ENCODE peak calls at places on chromosomes 12 and 14, in seven cellular contexts. One of them, this sample, is unnamed.
A peak's percentile ranks its signal among the peaks of the same experiment; 100 is the strongest.

GRCh38 chr14:99127651-99128167 is 144.3 kb downstream of the BCL11B start:
- DNase-seq in left ventricle myocardium inferior: no peak
- DNase-seq in K562: no peak
- DNase-seq in PC-3: peak; percentile 11
- DNase-seq in psoas muscle: no peak
- DNase-seq in adrenal gland: peak; percentile 16
- DNase-seq in A673: no peak
- DNase-seq in this sample: no peak

GRCh38 chr12:111430418-111431353 is 25.0 kb downstream of the SH2B3 start:
- DNase-seq in left ventricle myocardium inferior: no peak
- DNase-seq in psoas muscle: no peak
- DNase-seq in K562: no peak
- DNase-seq in PC-3: no peak
- DNase-seq in adrenal gland: no peak
- DNase-seq in A673: no peak
- DNase-seq in this sample: no peak

GRCh38 chr14:82879949-82880535 is 1346.4 kb upstream of the SEL1L start:
- DNase-seq in PC-3: no peak
- DNase-seq in left ventricle myocardium inferior: no peak
- DNase-seq in psoas muscle: no peak
- DNase-seq in K562: no peak
- DNase-seq in adrenal gland: no peak
- DNase-seq in A673: no peak
- DNase-seq in this sample: no peak

GRCh38 chr14:105979446-105979845 is 453.1 kb downstream of the TMEM121 start:
- DNase-seq in A673: no peak
- DNase-seq in K562: no peak
- DNase-seq in left ventricle myocardium inferior: no peak
- DNase-seq in adrenal gland: no peak
- DNase-seq in psoas muscle: no peak
- DNase-seq in PC-3: no peak
- DNase-seq in this sample: no peak

GRCh38 chr12:43336962-43337555 is 214.9 kb downstream of the ADAMTS20 start:
- DNase-seq in psoas muscle: no peak
- DNase-seq in A673: peak; percentile 42
- DNase-seq in left ventricle myocardium inferior: no peak
- DNase-seq in PC-3: peak; percentile 59
- DNase-seq in adrenal gland: no peak
- DNase-seq in K562: peak; percentile 4
- DNase-seq in this sample: no peak

GRCh38 chr12:85441740-85442139 is 161.7 kb downstream of the ALX1 start:
- DNase-seq in left ventricle myocardium inferior: no peak
- DNase-seq in adrenal gland: no peak
- DNase-seq in psoas muscle: no peak
- DNase-seq in K562: no peak
- DNase-seq in A673: peak; percentile 57
- DNase-seq in PC-3: peak; percentile 33
- DNase-seq in this sample: no peak

GRCh38 chr14:65167072-65167645 is 64.8 kb upstream of the MAX start:
- DNase-seq in psoas muscle: no peak
- DNase-seq in PC-3: no peak
- DNase-seq in K562: peak; percentile 33
- DNase-seq in left ventricle myocardium inferior: no peak
- DNase-seq in adrenal gland: no peak
- DNase-seq in A673: no peak
- DNase-seq in this sample: no peak

GRCh38 chr14:23113346-23114119 is 5.5 kb downstream of the CEBPE start:
- DNase-seq in adrenal gland: no peak
- DNase-seq in PC-3: no peak
- DNase-seq in left ventricle myocardium inferior: no peak
- DNase-seq in K562: no peak
- DNase-seq in psoas muscle: no peak
- DNase-seq in A673: no peak
- DNase-seq in this sample: no peak

DNA sequence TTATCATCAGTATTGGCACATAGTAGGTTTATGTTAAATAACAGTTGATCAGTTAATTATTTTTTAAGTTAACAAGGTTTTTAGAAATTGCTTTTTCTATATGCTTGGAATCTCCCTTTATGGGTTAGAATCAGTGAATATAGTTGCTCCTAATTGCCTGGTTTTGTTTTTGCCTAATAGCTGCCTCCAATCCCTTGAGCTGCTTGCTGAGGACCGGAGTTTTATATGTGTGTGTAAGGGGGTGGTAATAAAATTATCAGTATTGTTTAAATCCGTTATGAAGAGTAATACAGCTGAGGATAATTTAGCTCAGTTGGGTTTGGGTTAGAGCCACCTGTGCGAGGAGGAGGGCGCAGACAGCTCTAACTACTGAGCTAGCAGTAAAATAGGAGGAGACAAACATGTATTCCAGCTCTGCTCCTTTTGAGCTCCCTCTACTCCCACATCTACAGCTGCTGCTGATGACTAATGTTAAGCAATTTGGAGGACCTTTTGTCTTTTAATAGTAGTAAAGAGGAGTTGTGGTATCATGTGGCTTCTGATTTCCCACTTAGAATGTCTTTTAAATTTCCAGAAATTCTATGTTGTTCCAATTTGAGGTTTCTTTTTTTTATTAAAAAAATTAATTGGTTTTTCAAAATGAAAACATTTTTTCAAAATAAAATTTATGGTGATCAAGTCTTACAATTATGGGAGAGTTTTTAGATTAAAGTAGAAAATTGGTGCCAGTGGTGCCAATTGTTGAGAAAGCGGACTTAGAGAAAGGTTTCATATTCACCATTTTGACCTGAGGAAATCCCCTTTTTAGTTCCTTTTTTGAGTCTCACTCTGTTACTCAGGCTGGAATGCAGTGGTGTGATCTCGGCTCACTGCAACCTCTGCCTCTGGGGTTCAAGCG is 61.6 kb downstream of the SPATS2 start:
- DNase-seq in PC-3: peak; percentile 32
- DNase-seq in adrenal gland: no peak
- DNase-seq in A673: peak; percentile 82
- DNase-seq in K562: peak; percentile 63
- DNase-seq in psoas muscle: no peak
- DNase-seq in left ventricle myocardium inferior: no peak
- DNase-seq in this sample: no peak
- H3K4me3 ChIP-seq in PC-3: no peak overlapping the region
- H3K4me3 ChIP-seq in adrenal gland: no peak overlapping the region
- H3K4me3 ChIP-seq in A673: no peak overlapping the region
- H3K4me3 ChIP-seq in K562: no peak overlapping the region
- H3K4me3 ChIP-seq in psoas muscle: no peak overlapping the region
- H3K4me3 ChIP-seq in left ventricle myocardium inferior: no peak overlapping the region
- H3K4me3 ChIP-seq in this sample: no peak overlapping the region

DNA sequence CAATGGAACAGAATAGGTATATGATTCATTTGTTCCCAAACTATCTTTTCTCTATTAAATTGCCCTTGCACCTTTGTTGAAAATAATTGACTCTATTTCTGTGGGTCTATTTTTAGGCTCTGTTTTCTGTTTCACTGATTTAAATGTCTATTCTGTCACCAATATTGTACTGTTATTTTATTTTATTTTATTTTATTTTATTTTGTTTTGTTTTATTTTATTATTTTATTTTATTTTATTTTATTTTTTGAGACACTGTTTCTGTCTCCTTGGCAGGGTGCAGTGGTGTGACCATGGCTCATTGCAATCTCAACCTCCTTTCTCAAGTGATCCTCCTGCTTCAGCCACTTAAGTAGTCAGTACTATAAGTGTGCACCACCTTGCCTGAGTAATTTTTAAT is 34.9 kb downstream of the OR4N2 start:
- DNase-seq in K562: no peak
- DNase-seq in PC-3: no peak
- DNase-seq in psoas muscle: no peak
- DNase-seq in adrenal gland: no peak
- DNase-seq in A673: no peak
- DNase-seq in left ventricle myocardium inferior: no peak
- DNase-seq in this sample: no peak
- H3K9me3 ChIP-seq in K562: no peaks in the 10 kb centered on the region
- H3K9me3 ChIP-seq in PC-3: peaks cover 41% of the 10 kb centered on the region
- H3K9me3 ChIP-seq in psoas muscle: peaks cover 18% of the 10 kb centered on the region
- H3K9me3 ChIP-seq in adrenal gland: no peaks in the 10 kb centered on the region
- H3K9me3 ChIP-seq in A673: peaks cover 18% of the 10 kb centered on the region
- H3K9me3 ChIP-seq in left ventricle myocardium inferior: peaks cover 61% of the 10 kb centered on the region
- H3K9me3 ChIP-seq in this sample: peaks cover 9% of the 10 kb centered on the region

GRCh38 chr12:60498656-60499055 is 902.8 kb downstream of the SLC16A7 start:
- DNase-seq in left ventricle myocardium inferior: no peak
- DNase-seq in adrenal gland: no peak
- DNase-seq in A673: no peak
- DNase-seq in psoas muscle: no peak
- DNase-seq in K562: no peak
- DNase-seq in PC-3: no peak
- DNase-seq in this sample: no peak

DNA sequence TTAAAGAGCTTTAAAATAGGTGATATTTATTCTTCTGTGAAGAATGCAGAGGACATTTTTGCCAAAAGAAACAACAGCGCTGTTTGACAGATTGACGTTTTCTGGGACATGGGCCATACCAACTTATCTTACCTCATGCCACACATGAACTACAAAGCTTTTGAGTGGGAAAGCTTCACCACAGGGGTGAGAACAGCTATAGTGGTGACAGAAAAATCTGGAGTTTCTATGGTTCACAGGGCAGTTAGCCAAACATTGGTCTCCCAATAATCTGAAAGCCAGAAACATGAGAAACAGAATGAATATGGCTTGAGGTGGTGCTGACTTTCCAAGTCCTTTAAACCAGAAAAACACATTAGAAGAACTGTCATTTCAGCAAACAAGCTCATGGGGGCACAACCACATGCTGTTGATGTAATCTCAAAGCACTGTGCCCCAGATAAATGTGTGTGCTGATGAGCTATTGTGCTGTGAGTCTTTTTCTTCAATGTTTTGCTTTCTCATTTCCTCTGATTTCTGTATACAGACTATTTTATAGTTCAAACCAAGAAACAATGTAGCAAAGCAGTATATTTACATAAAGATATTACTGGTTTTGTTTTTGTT is 905.4 kb downstream of the SLC16A7 start:
- DNase-seq in K562: no peak
- DNase-seq in PC-3: peak; percentile 42
- DNase-seq in A673: peak; percentile 7
- DNase-seq in psoas muscle: no peak
- DNase-seq in adrenal gland: no peak
- DNase-seq in left ventricle myocardium inferior: no peak
- DNase-seq in this sample: no peak
- TF ChIP-seq CTCF in K562: no peak
- TF ChIP-seq CTCF in PC-3: peak; percentile 50
- TF ChIP-seq CTCF in A673: no peak
- TF ChIP-seq CTCF in psoas muscle: no peak
- TF ChIP-seq CTCF in adrenal gland: no peak
- TF ChIP-seq CTCF in left ventricle myocardium inferior: no peak
- TF ChIP-seq CTCF in this sample: peak; percentile 11

GRCh38 chr14:104976198-104977007 is 1.8 kb downstream of the AHNAK2 start:
- DNase-seq in K562: peak; percentile 83
- DNase-seq in PC-3: peak; percentile 88
- DNase-seq in left ventricle myocardium inferior: peak; percentile 83
- DNase-seq in adrenal gland: peak; percentile 88
- DNase-seq in A673: peak; percentile 76
- DNase-seq in psoas muscle: peak; percentile 86
- DNase-seq in this sample: no peak
- H3K4me3 ChIP-seq in K562: no peak overlapping the region
- H3K4me3 ChIP-seq in PC-3: peak overlapping the region; percentile 97
- H3K4me3 ChIP-seq in left ventricle myocardium inferior: no peak overlapping the region
- H3K4me3 ChIP-seq in adrenal gland: no peak overlapping the region
- H3K4me3 ChIP-seq in A673: no peak overlapping the region
- H3K4me3 ChIP-seq in psoas muscle: no peak overlapping the region
- H3K4me3 ChIP-seq in this sample: peak overlapping the region; percentile 82

DNA sequence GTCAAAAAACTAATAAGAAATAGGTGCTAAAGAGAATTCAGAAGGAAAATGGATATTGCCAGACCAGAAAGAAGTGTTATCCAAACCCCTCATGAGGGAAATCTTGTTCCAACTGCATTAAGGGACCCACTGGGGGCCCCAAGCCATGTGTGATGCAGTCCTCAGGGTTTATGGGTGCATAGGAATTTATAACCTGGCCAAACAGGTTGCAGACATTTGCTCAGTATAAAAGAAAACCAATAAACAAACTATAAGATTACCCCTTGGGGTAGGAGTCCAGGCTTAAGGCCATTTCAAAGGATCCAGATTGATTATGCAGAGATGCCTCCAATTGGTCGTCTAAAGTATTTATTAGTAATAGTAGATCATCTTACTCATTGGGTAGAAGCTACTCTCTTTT is 240.9 kb upstream of the DIO3 start:
- DNase-seq in adrenal gland: no peak
- DNase-seq in PC-3: no peak
- DNase-seq in A673: no peak
- DNase-seq in K562: no peak
- DNase-seq in left ventricle myocardium inferior: no peak
- DNase-seq in psoas muscle: no peak
- DNase-seq in this sample: no peak
- H3K9me3 ChIP-seq in adrenal gland: no peaks in the 10 kb centered on the region
- H3K9me3 ChIP-seq in PC-3: peaks cover 34% of the 10 kb centered on the region
- H3K9me3 ChIP-seq in A673: no peaks in the 10 kb centered on the region
- H3K9me3 ChIP-seq in K562: peaks cover 2% of the 10 kb centered on the region
- H3K9me3 ChIP-seq in left ventricle myocardium inferior: peaks cover 48% of the 10 kb centered on the region
- H3K9me3 ChIP-seq in psoas muscle: peaks cover 7% of the 10 kb centered on the region
- H3K9me3 ChIP-seq in this sample: no peaks in the 10 kb centered on the region

DNA sequence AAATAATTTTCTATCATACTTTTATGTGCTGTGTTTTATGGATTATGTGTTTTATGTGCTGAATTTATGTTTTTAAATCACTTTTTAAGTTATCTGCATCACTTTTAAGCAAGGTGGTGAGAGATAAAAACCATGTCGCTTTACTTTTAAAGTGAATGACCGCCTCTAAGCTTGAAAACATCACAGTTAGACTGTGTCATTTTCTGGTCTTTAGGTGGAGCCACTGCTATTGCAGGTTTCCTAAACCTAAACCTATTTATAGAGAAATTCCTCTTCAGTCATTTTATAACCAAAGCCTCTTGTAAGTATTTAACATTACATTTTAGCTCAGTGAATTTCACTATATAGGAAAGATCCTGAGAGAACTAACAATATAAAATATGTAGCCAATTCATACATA is 21.0 kb upstream of the MDM2 start:
- DNase-seq in A673: no peak
- DNase-seq in left ventricle myocardium inferior: no peak
- DNase-seq in psoas muscle: no peak
- DNase-seq in K562: peak; percentile 40
- DNase-seq in adrenal gland: no peak
- DNase-seq in PC-3: no peak
- DNase-seq in this sample: no peak
- TF ChIP-seq CTCF in A673: peak; percentile 16
- TF ChIP-seq CTCF in left ventricle myocardium inferior: no peak
- TF ChIP-seq CTCF in psoas muscle: peak; percentile 10
- TF ChIP-seq CTCF in K562: no peak
- TF ChIP-seq CTCF in adrenal gland: no peak
- TF ChIP-seq CTCF in PC-3: peak; percentile 32
- TF ChIP-seq CTCF in this sample: no peak

GRCh38 chr12:47312147-47312546 is 232.4 kb upstream of the AMIGO2 start:
- DNase-seq in K562: no peak
- DNase-seq in left ventricle myocardium inferior: no peak
- DNase-seq in psoas muscle: no peak
- DNase-seq in PC-3: no peak
- DNase-seq in adrenal gland: no peak
- DNase-seq in A673: no peak
- DNase-seq in this sample: no peak
- H3K4me3 ChIP-seq in K562: no peak overlapping the region
- H3K4me3 ChIP-seq in left ventricle myocardium inferior: no peak overlapping the region
- H3K4me3 ChIP-seq in psoas muscle: no peak overlapping the region
- H3K4me3 ChIP-seq in PC-3: no peak overlapping the region
- H3K4me3 ChIP-seq in adrenal gland: no peak overlapping the region
- H3K4me3 ChIP-seq in A673: no peak overlapping the region
- H3K4me3 ChIP-seq in this sample: no peak overlapping the region